ENCODE peak calls at places on chromosomes 3 and 15, in eight cellular contexts. One of them, this sample, is unnamed. For H3K9me3, the result is how much of the 10 kb centered on the place peaks cover.

GRCh38 chr3:141444586-141445285 is 42.1 kb upstream of the RASA2 start:
- DNase-seq in left lung: no peak
- DNase-seq in endothelial cell of umbilical vein: no peak
- DNase-seq in sigmoid colon: no peak
- DNase-seq in ovary: no peak
- DNase-seq in thoracic aorta: no peak
- DNase-seq in CD4-positive, alpha-beta T cell: no peak
- DNase-seq in uterus: no peak
- DNase-seq in this sample: no peak

GRCh38 chr15:59232476-59232875 is 25.8 kb downstream of the LDHAL6B start:
- DNase-seq in endothelial cell of umbilical vein: peak
- DNase-seq in thoracic aorta: no peak
- DNase-seq in sigmoid colon: no peak
- DNase-seq in left lung: no peak
- DNase-seq in ovary: no peak
- DNase-seq in CD4-positive, alpha-beta T cell: no peak
- DNase-seq in uterus: no peak
- DNase-seq in this sample: no peak

GRCh38 chr3:65584002-65584401 is 454.7 kb downstream of the MAGI1 start:
- DNase-seq in CD4-positive, alpha-beta T cell: no peak
- DNase-seq in sigmoid colon: no peak
- DNase-seq in endothelial cell of umbilical vein: no peak
- DNase-seq in uterus: no peak
- DNase-seq in left lung: no peak
- DNase-seq in thoracic aorta: no peak
- DNase-seq in ovary: no peak
- DNase-seq in this sample: no peak

GRCh38 chr3:72728958-72729467 is 119.2 kb downstream of the SHQ1 start:
- DNase-seq in sigmoid colon: no peak
- DNase-seq in ovary: no peak
- DNase-seq in thoracic aorta: no peak
- DNase-seq in endothelial cell of umbilical vein: no peak
- DNase-seq in left lung: no peak
- DNase-seq in uterus: no peak
- DNase-seq in CD4-positive, alpha-beta T cell: no peak
- DNase-seq in this sample: no peak

GRCh38 chr15:86797135-86797534 is 717.5 kb downstream of the AGBL1 start:
- DNase-seq in uterus: no peak
- DNase-seq in thoracic aorta: no peak
- DNase-seq in CD4-positive, alpha-beta T cell: no peak
- DNase-seq in left lung: no peak
- DNase-seq in sigmoid colon: no peak
- DNase-seq in endothelial cell of umbilical vein: no peak
- DNase-seq in ovary: no peak
- DNase-seq in this sample: no peak

GRCh38 chr3:44993471-44994205 is 17.6 kb downstream of the EXOSC7 start:
- DNase-seq in sigmoid colon: peak
- DNase-seq in endothelial cell of umbilical vein: no peak
- DNase-seq in CD4-positive, alpha-beta T cell: no peak
- DNase-seq in left lung: no peak
- DNase-seq in thoracic aorta: no peak
- DNase-seq in uterus: no peak
- DNase-seq in ovary: no peak
- DNase-seq in this sample: no peak

GRCh38 chr3:114823061-114823460 is 324.0 kb downstream of the ZBTB20 start:
- DNase-seq in sigmoid colon: no peak
- DNase-seq in endothelial cell of umbilical vein: no peak
- DNase-seq in uterus: no peak
- DNase-seq in ovary: no peak
- DNase-seq in CD4-positive, alpha-beta T cell: no peak
- DNase-seq in left lung: no peak
- DNase-seq in thoracic aorta: no peak
- DNase-seq in this sample: no peak

GRCh38 chr3:113736548-113737089 is 9.4 kb downstream of the NAA50 start:
- DNase-seq in endothelial cell of umbilical vein: peak
- DNase-seq in left lung: no peak
- DNase-seq in CD4-positive, alpha-beta T cell: peak
- DNase-seq in thoracic aorta: no peak
- DNase-seq in ovary: no peak
- DNase-seq in uterus: no peak
- DNase-seq in sigmoid colon: no peak
- DNase-seq in this sample: no peak

GRCh38 chr3:129628169-129628522 is 21.7 kb upstream of the PLXND1 start:
- DNase-seq in uterus: peak
- DNase-seq in ovary: no peak
- DNase-seq in sigmoid colon: no peak
- DNase-seq in thoracic aorta: no peak
- DNase-seq in left lung: no peak
- DNase-seq in CD4-positive, alpha-beta T cell: no peak
- DNase-seq in endothelial cell of umbilical vein: no peak
- DNase-seq in this sample: no peak

GRCh38 chr3:69248394-69248793 is 126.0 kb upstream of the LMOD3 start:
- DNase-seq in endothelial cell of umbilical vein: no peak
- DNase-seq in uterus: no peak
- DNase-seq in sigmoid colon: no peak
- DNase-seq in CD4-positive, alpha-beta T cell: no peak
- DNase-seq in ovary: no peak
- DNase-seq in thoracic aorta: no peak
- DNase-seq in left lung: no peak
- DNase-seq in this sample: no peak

DNA sequence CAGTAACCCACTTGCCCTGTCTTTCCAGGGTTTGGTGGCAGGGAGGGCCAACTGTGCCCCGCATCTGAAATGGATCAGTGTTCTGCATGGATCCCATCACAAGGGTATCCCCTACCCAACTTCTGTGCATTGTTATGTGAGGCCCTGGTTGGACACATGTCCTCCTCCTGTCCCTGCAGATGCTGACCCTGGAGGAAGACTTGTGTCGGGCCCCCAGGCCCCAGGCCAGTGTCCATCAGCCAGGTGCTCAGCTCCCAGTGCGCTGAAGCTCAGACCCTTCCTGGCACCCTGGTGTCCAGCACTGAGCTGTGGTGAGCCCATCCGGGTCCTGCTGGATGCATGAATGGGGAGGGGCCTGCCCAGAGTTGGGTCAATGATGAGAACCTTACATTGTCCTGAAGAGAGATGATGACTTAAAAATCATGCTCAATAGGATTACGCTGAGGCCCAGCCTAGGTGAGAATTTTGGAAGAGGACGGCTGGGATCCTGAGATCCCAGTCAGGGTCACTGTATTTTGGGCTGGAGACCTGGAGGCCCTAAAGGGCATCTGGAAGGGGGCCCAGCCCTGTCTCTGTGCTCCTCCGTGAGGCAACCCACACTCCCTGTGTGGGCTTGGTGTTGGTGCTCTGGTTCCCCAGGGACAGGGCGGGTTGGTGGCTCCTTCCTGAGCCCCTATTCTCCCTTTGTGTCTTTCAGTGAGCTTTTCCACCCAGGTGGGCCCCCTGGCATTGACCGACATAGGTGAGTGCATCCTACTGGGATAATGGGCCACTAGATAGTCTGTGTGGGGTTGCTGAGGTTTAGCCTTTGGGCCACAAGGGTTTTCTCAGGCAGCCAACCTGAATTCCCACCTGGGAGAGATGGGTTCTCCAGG is 199.1 kb downstream of the UBE3A start:
- DNase-seq in ovary: no peak
- DNase-seq in sigmoid colon: peak
- DNase-seq in left lung: peak
- DNase-seq in thoracic aorta: no peak
- DNase-seq in CD4-positive, alpha-beta T cell: no peak
- DNase-seq in endothelial cell of umbilical vein: no peak
- DNase-seq in uterus: no peak
- DNase-seq in this sample: no peak
- H3K9me3 ChIP-seq in ovary: under half
- H3K9me3 ChIP-seq in sigmoid colon: under half
- H3K9me3 ChIP-seq in left lung: under half
- H3K9me3 ChIP-seq in thoracic aorta: under half
- H3K9me3 ChIP-seq in CD4-positive, alpha-beta T cell: under half
- H3K9me3 ChIP-seq in endothelial cell of umbilical vein: under half
- H3K9me3 ChIP-seq in uterus: under half
- H3K9me3 ChIP-seq in this sample: under half

GRCh38 chr15:99454941-99455795 is 110.6 kb upstream of the MEF2A start:
- DNase-seq in left lung: peak
- DNase-seq in ovary: peak
- DNase-seq in endothelial cell of umbilical vein: peak
- DNase-seq in uterus: peak
- DNase-seq in CD4-positive, alpha-beta T cell: no peak
- DNase-seq in thoracic aorta: peak
- DNase-seq in sigmoid colon: peak
- DNase-seq in this sample: peak
- TF ChIP-seq CTCF in left lung: no peak
- TF ChIP-seq CTCF in ovary: no peak
- TF ChIP-seq CTCF in endothelial cell of umbilical vein: no peak
- TF ChIP-seq CTCF in uterus: peak
- TF ChIP-seq CTCF in CD4-positive, alpha-beta T cell: no peak
- TF ChIP-seq CTCF in thoracic aorta: no peak
- TF ChIP-seq CTCF in sigmoid colon: no peak
- TF ChIP-seq CTCF in this sample: peak

GRCh38 chr3:147301781-147302180 is 104.6 kb downstream of the ZIC4 start:
- DNase-seq in uterus: no peak
- DNase-seq in sigmoid colon: no peak
- DNase-seq in left lung: no peak
- DNase-seq in endothelial cell of umbilical vein: no peak
- DNase-seq in ovary: no peak
- DNase-seq in thoracic aorta: no peak
- DNase-seq in CD4-positive, alpha-beta T cell: no peak
- DNase-seq in this sample: no peak

GRCh38 chr3:147299656-147300055 is 106.7 kb downstream of the ZIC4 start:
- DNase-seq in sigmoid colon: no peak
- DNase-seq in thoracic aorta: no peak
- DNase-seq in left lung: no peak
- DNase-seq in endothelial cell of umbilical vein: peak
- DNase-seq in uterus: no peak
- DNase-seq in CD4-positive, alpha-beta T cell: no peak
- DNase-seq in ovary: no peak
- DNase-seq in this sample: no peak

GRCh38 chr3:147297756-147298155 is 108.6 kb downstream of the ZIC4 start:
- DNase-seq in thoracic aorta: no peak
- DNase-seq in sigmoid colon: no peak
- DNase-seq in ovary: no peak
- DNase-seq in CD4-positive, alpha-beta T cell: no peak
- DNase-seq in left lung: no peak
- DNase-seq in uterus: no peak
- DNase-seq in endothelial cell of umbilical vein: no peak
- DNase-seq in this sample: no peak

GRCh38 chr3:147298511-147298982 is 107.8 kb downstream of the ZIC4 start:
- DNase-seq in ovary: no peak
- DNase-seq in sigmoid colon: no peak
- DNase-seq in CD4-positive, alpha-beta T cell: no peak
- DNase-seq in endothelial cell of umbilical vein: peak
- DNase-seq in uterus: no peak
- DNase-seq in left lung: no peak
- DNase-seq in thoracic aorta: no peak
- DNase-seq in this sample: no peak
- H3K9me3 ChIP-seq in ovary: under half
- H3K9me3 ChIP-seq in sigmoid colon: under half
- H3K9me3 ChIP-seq in CD4-positive, alpha-beta T cell: under half
- H3K9me3 ChIP-seq in endothelial cell of umbilical vein: under half
- H3K9me3 ChIP-seq in uterus: under half
- H3K9me3 ChIP-seq in left lung: under half
- H3K9me3 ChIP-seq in thoracic aorta: under half
- H3K9me3 ChIP-seq in this sample: under half

GRCh38 chr3:132033471-132033870 is 1.3 kb downstream of the CPNE4 start:
- DNase-seq in CD4-positive, alpha-beta T cell: no peak
- DNase-seq in endothelial cell of umbilical vein: no peak
- DNase-seq in sigmoid colon: no peak
- DNase-seq in left lung: no peak
- DNase-seq in uterus: no peak
- DNase-seq in thoracic aorta: no peak
- DNase-seq in ovary: no peak
- DNase-seq in this sample: no peak

GRCh38 chr3:132029182-132029902 is 5.5 kb downstream of the CPNE4 start:
- DNase-seq in uterus: peak
- DNase-seq in CD4-positive, alpha-beta T cell: peak
- DNase-seq in sigmoid colon: peak
- DNase-seq in endothelial cell of umbilical vein: peak
- DNase-seq in ovary: peak
- DNase-seq in thoracic aorta: peak
- DNase-seq in left lung: peak
- DNase-seq in this sample: peak

GRCh38 chr3:132034486-132035464 is at the start of gene CPNE4:
- DNase-seq in uterus: peak
- DNase-seq in endothelial cell of umbilical vein: peak
- DNase-seq in thoracic aorta: peak
- DNase-seq in left lung: peak
- DNase-seq in ovary: peak
- DNase-seq in sigmoid colon: peak
- DNase-seq in CD4-positive, alpha-beta T cell: peak
- DNase-seq in this sample: peak

GRCh38 chr3:132034097-132034485 is 723 bp downstream of the CPNE4 start:
- DNase-seq in uterus: no peak
- DNase-seq in left lung: no peak
- DNase-seq in ovary: no peak
- DNase-seq in endothelial cell of umbilical vein: no peak
- DNase-seq in CD4-positive, alpha-beta T cell: no peak
- DNase-seq in thoracic aorta: no peak
- DNase-seq in sigmoid colon: no peak
- DNase-seq in this sample: no peak

DNA sequence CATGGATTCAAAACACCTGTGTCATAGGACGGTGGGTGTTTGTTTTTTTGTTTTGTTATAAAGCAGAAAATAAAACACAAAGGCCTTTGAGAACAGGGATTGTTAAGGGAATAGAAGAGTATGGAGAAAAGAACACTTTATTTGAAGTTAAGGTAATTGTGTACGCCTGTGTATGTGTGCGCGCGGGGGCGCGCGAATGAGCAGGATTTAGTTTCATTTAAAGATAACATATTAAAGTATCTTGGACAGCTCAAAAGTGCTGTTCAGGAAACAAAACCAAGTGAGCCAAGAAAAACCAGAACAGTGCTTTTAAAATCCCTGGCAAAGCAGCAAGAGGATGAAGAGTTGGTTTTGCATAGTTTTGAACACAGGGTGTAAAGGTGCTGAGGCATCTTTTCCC is 1.9 kb downstream of the CPNE4 start:
- DNase-seq in ovary: no peak
- DNase-seq in uterus: no peak
- DNase-seq in left lung: peak
- DNase-seq in endothelial cell of umbilical vein: no peak
- DNase-seq in thoracic aorta: no peak
- DNase-seq in CD4-positive, alpha-beta T cell: no peak
- DNase-seq in sigmoid colon: no peak
- DNase-seq in this sample: no peak
- TF ChIP-seq CTCF in ovary: no peak
- TF ChIP-seq CTCF in uterus: no peak
- TF ChIP-seq CTCF in left lung: no peak
- TF ChIP-seq CTCF in endothelial cell of umbilical vein: no peak
- TF ChIP-seq CTCF in thoracic aorta: no peak
- TF ChIP-seq CTCF in CD4-positive, alpha-beta T cell: no peak
- TF ChIP-seq CTCF in sigmoid colon: no peak
- TF ChIP-seq CTCF in this sample: no peak

This sample was measured in left ventricle myocardium inferior.